ENCODE peak calls at places on chromosomes 7 and 10, in seven cellular contexts. L is midbrain; B is Caki2; P is stimulated activated CD4-positive, alpha-beta T cell treated with anti-CD3 and anti-CD28 coated beads, Interleukin-12 subunit alpha, Interleukin-12 subunit beta, amount 100 ng/mL, for 48 hours; J is NCI-H524; I is HS-5; Q is retinal pigment epithelial cell. R is an unnamed sample.

GRCh38 chr10:12482586-12482985 is 133.2 kb downstream of the CAMK1D start:
- DNase-seq in L (no peak), B (no peak), P (no peak), J (no peak), I (no peak), Q (no peak), R (no peak)

GRCh38 chr10:11424456-11425287 is 186.8 kb downstream of the USP6NL start:
- DNase-seq in L (peak), B (peak), P (no peak), J (no peak), I (no peak), Q (peak), R (peak)

GRCh38 chr7:80231719-80232118 is 97.1 kb downstream of the GNAI1 start:
- DNase-seq in L (no peak), B (no peak), P (no peak), J (no peak), I (no peak), Q (no peak), R (no peak)

GRCh38 chr7:137846588-137847417 is at the start of gene DGKI:
- DNase-seq in L (peak), B (no peak), P (no peak), J (no peak), I (no peak), Q (no peak), R (no peak)

GRCh38 chr7:108257954-108258353 is 127.8 kb upstream of the LAMB4 start:
- DNase-seq in L (no peak), B (peak), P (no peak), J (no peak), I (no peak), Q (no peak), R (no peak)

GRCh38 chr7:39145283-39145682 is 167.6 kb downstream of the POU6F2 start:
- DNase-seq in L (no peak), B (no peak), P (no peak), J (no peak), I (no peak), Q (no peak), R (no peak)

GRCh38 chr7:50806143-50806542 is 23.4 kb upstream of the GRB10 start:
- DNase-seq in L (no peak), B (no peak), P (no peak), J (no peak), I (no peak), Q (no peak), R (no peak)

GRCh38 chr10:116774728-116775151 is 32.4 kb upstream of the HSPA12A start:
- DNase-seq in L (no peak), B (no peak), P (no peak), J (no peak), I (no peak), Q (no peak), R (peak)

GRCh38 chr10:97922378-97922758 is 72.7 kb downstream of the GOLGA7B start:
- DNase-seq in L (no peak), B (no peak), P (no peak), J (no peak), I (no peak), Q (no peak), R (no peak)

GRCh38 chr7:153939654-153940053 is 112.5 kb upstream of the DPP6 start:
- DNase-seq in L (no peak), B (no peak), P (no peak), J (no peak), I (no peak), Q (no peak), R (no peak)

GRCh38 chr7:145105561-145105960 is 269.7 kb upstream of the TPK1 start:
- DNase-seq in L (no peak), B (no peak), P (no peak), J (no peak), I (no peak), Q (no peak), R (no peak)

GRCh38 chr10:97018251-97019212 is 167.2 kb downstream of the SLIT1 start:
- DNase-seq in L (no peak), B (no peak), P (no peak), J (no peak), I (no peak), Q (no peak), R (no peak)

GRCh38 chr10:115063702-115064479 is 29.3 kb upstream of the ATRNL1 start:
- DNase-seq in L (no peak), B (no peak), P (no peak), J (no peak), I (no peak), Q (peak), R (no peak)

GRCh38 chr10:59894114-59894513 is 12.2 kb downstream of the CCDC6 start:
- DNase-seq in L (peak), B (no peak), P (no peak), J (no peak), I (no peak), Q (no peak), R (no peak)

GRCh38 chr10:132396495-132397035 is 435 bp upstream of the PWWP2B start:
- DNase-seq in L (no peak), B (no peak), P (no peak), J (no peak), I (no peak), Q (no peak), R (peak)

GRCh38 chr7:98399903-98400537 is 870 bp downstream of the BAIAP2L1 start:
- DNase-seq in L (no peak), B (peak), P (no peak), J (no peak), I (no peak), Q (no peak), R (no peak)

GRCh38 chr7:107045980-107046379 is 1.5 kb downstream of the PRKAR2B start:
- DNase-seq in L (no peak), B (peak), P (no peak), J (no peak), I (no peak), Q (no peak), R (peak)

GRCh38 chr7:155247479-155248365 is 50.0 kb upstream of the INSIG1 start:
- DNase-seq in L (no peak), B (no peak), P (no peak), J (no peak), I (no peak), Q (no peak), R (no peak)

GRCh38 chr7:31017036-31017747 is 34.9 kb upstream of the ADCYAP1R1 start:
- DNase-seq in L (no peak), B (no peak), P (no peak), J (no peak), I (no peak), Q (no peak), R (no peak)

GRCh38 chr7:2952316-2952715 is 91.4 kb downstream of the CARD11 start:
- DNase-seq in L (no peak), B (no peak), P (no peak), J (no peak), I (no peak), Q (no peak), R (no peak)

GRCh38 chr10:131975003-131975402 is 6.7 kb downstream of the BNIP3 start:
- DNase-seq in L (no peak), B (no peak), P (no peak), J (no peak), I (no peak), Q (no peak), R (no peak)

R was measured in LoVo.